ENCODE peak calls at places on chromosomes 11 and 22, in ten cellular contexts. D is activated CD4-positive, alpha-beta T cell treated with anti-CD3 and anti-CD28 coated beads, Interleukin-2, amount 50 U/mL, for 48 hours; L is HT-29; N is Karpas-422; U is cardiac muscle cell; K is tibial nerve; W is T-helper 1 cell; S is activated T-cell treated with anti-CD3 and anti-CD28 coated beads, Interleukin-2, amount 50 U/mL, for 72 hours; A is non-pigmented ciliary epithelial cell; T is RPMI7951. H is an unnamed sample.

GRCh38 chr11:12204506-12204905 is 94.1 kb downstream of the MICAL2 start:
- DNase-seq in T (no peak), A (no peak), W (no peak), N (no peak), K (no peak), D (no peak), U (no peak), L (no peak), S (peak), H (no peak)

GRCh38 chr11:68632802-68633201 is 51.5 kb upstream of the GAL start:
- DNase-seq in U (peak), D (peak), K (no peak), W (no peak), S (peak), T (peak), N (peak), A (peak), L (peak), H (peak)

GRCh38 chr11:9002920-9003572 is 755 bp downstream of the NRIP3 start:
- DNase-seq in S (no peak), A (no peak), L (no peak), D (peak), W (no peak), U (no peak), K (no peak), T (no peak), N (no peak), H (no peak)

GRCh38 chr11:122516686-122517085 is 138.8 kb upstream of the UBASH3B start:
- DNase-seq in N (no peak), A (no peak), S (no peak), D (no peak), W (no peak), L (no peak), T (no peak), K (no peak), U (no peak), H (no peak)

GRCh38 chr11:75801362-75802021 is 13.5 kb upstream of the UVRAG start:
- DNase-seq in T (no peak), K (no peak), W (no peak), U (no peak), D (no peak), A (no peak), L (no peak), S (no peak), N (no peak), H (no peak)

GRCh38 chr22:33579448-33580093 is 340.7 kb downstream of the LARGE1 start:
- DNase-seq in U (peak), S (peak), T (peak), D (peak), A (no peak), L (peak), N (peak), W (no peak), K (peak), H (no peak)

GRCh38 chr22:40509401-40510134 is 127.0 kb downstream of the MRTFA start:
- DNase-seq in N (no peak), A (peak), S (no peak), K (peak), D (no peak), L (no peak), W (no peak), U (no peak), T (peak), H (peak)

GRCh38 chr11:103326070-103326794 is 217.0 kb downstream of the DYNC2H1 start:
- DNase-seq in L (peak), W (no peak), N (peak), K (peak), S (peak), A (peak), T (peak), D (peak), U (peak), H (peak)

GRCh38 chr11:119422505-119423416 is at the start of gene THY1:
- DNase-seq in S (peak), D (peak), L (no peak), T (peak), A (no peak), K (no peak), W (no peak), N (no peak), U (peak), H (no peak)

GRCh38 chr22:39845522-39845921 is 48.0 kb downstream of the ENTHD1 start:
- DNase-seq in N (no peak), K (no peak), A (no peak), W (no peak), D (no peak), T (no peak), S (no peak), L (no peak), U (no peak), H (no peak)

GRCh38 chr11:6404341-6405038 is 14.2 kb downstream of the SMPD1 start:
- DNase-seq in L (no peak), D (no peak), K (no peak), U (no peak), A (no peak), T (no peak), S (peak), W (no peak), N (no peak), H (no peak)

GRCh38 chr22:26430600-26430999 is 1.5 kb downstream of the ASPHD2 start:
- DNase-seq in W (no peak), T (no peak), L (no peak), S (no peak), K (no peak), N (peak), D (peak), A (no peak), U (no peak), H (no peak)

GRCh38 chr11:41461057-41461681 is 1.7 kb upstream of the LRRC4C start:
- DNase-seq in D (no peak), W (no peak), U (no peak), A (no peak), N (peak), L (peak), T (peak), S (no peak), K (peak), H (no peak)

GRCh38 chr11:58334708-58335107 is 24.2 kb downstream of the OR5B17 start:
- DNase-seq in L (peak), S (no peak), U (no peak), A (peak), W (no peak), N (no peak), T (peak), K (no peak), D (no peak), H (peak)

GRCh38 chr11:47932544-47932943 is 47.8 kb upstream of the PTPRJ start:
- DNase-seq in D (no peak), N (no peak), K (no peak), L (no peak), W (no peak), U (no peak), S (no peak), T (no peak), A (no peak), H (no peak)

GRCh38 chr11:70048279-70049024 is 29.7 kb upstream of the ANO1 start:
- DNase-seq in U (peak), L (peak), N (no peak), W (no peak), A (no peak), K (no peak), D (no peak), S (no peak), T (no peak), H (no peak)

GRCh38 chr11:65496304-65497140 is 2.3 kb upstream of the MALAT1 start:
- DNase-seq in N (no peak), T (peak), D (no peak), W (no peak), S (no peak), A (no peak), L (no peak), U (no peak), K (peak), H (no peak)

GRCh38 chr22:28426346-28427132 is 253.1 kb downstream of the TTC28 start:
- DNase-seq in D (no peak), A (no peak), W (no peak), L (no peak), U (no peak), T (no peak), N (no peak), S (no peak), K (no peak), H (no peak)

GRCh38 chr22:49018601-49019000 is 809.1 kb downstream of the BRD1 start:
- DNase-seq in W (no peak), D (no peak), N (no peak), K (no peak), U (no peak), L (no peak), S (no peak), A (no peak), T (no peak), H (no peak)

GRCh38 chr11:69380921-69381581 is 87.1 kb downstream of the MYEOV start:
- DNase-seq in L (no peak), A (no peak), D (no peak), K (no peak), T (peak), W (no peak), S (no peak), N (no peak), U (no peak), H (no peak)

GRCh38 chr22:35554297-35554845 is 13.7 kb downstream of the RASD2 start:
- DNase-seq in A (no peak), U (no peak), T (peak), S (no peak), N (no peak), W (no peak), L (no peak), D (no peak), K (no peak), H (no peak)

GRCh38 chr11:73759520-73760065 is 1.3 kb downstream of the RAB6A start:
- DNase-seq in N (peak), U (no peak), W (no peak), D (no peak), T (peak), K (no peak), A (no peak), S (no peak), L (peak), H (no peak)

GRCh38 chr22:36465232-36466021 is 16.0 kb downstream of the TXN2 start:
- DNase-seq in T (peak), U (no peak), W (no peak), S (no peak), A (peak), D (no peak), N (no peak), L (peak), K (no peak), H (peak)

GRCh38 chr11:47276923-47277322 is 7.0 kb downstream of the MADD start:
- DNase-seq in L (no peak), K (no peak), W (no peak), A (no peak), T (no peak), N (no peak), D (no peak), S (no peak), U (no peak), H (no peak)

GRCh38 chr11:95299078-95299611 is 68.1 kb upstream of the SESN3 start:
- DNase-seq in S (peak), N (no peak), L (no peak), T (peak), W (no peak), K (no peak), D (no peak), U (no peak), A (no peak), H (no peak)

H was measured in AG04450.